ENCODE peak calls at places on chromosomes 7 and 10, in four cellular contexts. One of them, this sample, is unnamed.
A peak's percentile ranks its signal among the peaks of the same experiment; 100 is the strongest.

GRCh38 chr10:36556468-36556867 is 568.9 kb upstream of the ANKRD30A start:
- DNase-seq in endodermal cell: no peak
- DNase-seq in Caco-2: no peak
- DNase-seq in stomach: no peak
- DNase-seq in this sample: no peak

GRCh38 chr10:70693619-70694286 is 21.4 kb downstream of the ADAMTS14 start:
- DNase-seq in endodermal cell: no peak
- DNase-seq in Caco-2: no peak
- DNase-seq in stomach: no peak
- DNase-seq in this sample: no peak

GRCh38 chr7:112290065-112290464 is 83.6 kb downstream of the ZNF277 start:
- DNase-seq in endodermal cell: no peak
- DNase-seq in Caco-2: no peak
- DNase-seq in stomach: no peak
- DNase-seq in this sample: peak; percentile 55

GRCh38 chr7:113774182-113774807 is 144.5 kb downstream of the PPP1R3A start:
- DNase-seq in endodermal cell: no peak
- DNase-seq in Caco-2: no peak
- DNase-seq in stomach: no peak
- DNase-seq in this sample: peak; percentile 56

GRCh38 chr7:88072715-88073055 is 138.6 kb downstream of the ADAM22 start:
- DNase-seq in endodermal cell: no peak
- DNase-seq in Caco-2: no peak
- DNase-seq in stomach: no peak
- DNase-seq in this sample: no peak

GRCh38 chr10:70651661-70652060 is 20.6 kb upstream of the ADAMTS14 start:
- DNase-seq in endodermal cell: no peak
- DNase-seq in Caco-2: peak; percentile 46
- DNase-seq in stomach: no peak
- DNase-seq in this sample: no peak

GRCh38 chr7:100153713-100154519 is 4.6 kb downstream of the TRAPPC14 start:
- DNase-seq in endodermal cell: peak; percentile 50
- DNase-seq in Caco-2: no peak
- DNase-seq in stomach: no peak
- DNase-seq in this sample: no peak

GRCh38 chr7:44200699-44201461 is at the start of gene YKT6:
- DNase-seq in endodermal cell: peak; percentile 96
- DNase-seq in Caco-2: peak; percentile 97
- DNase-seq in stomach: peak; percentile 97
- DNase-seq in this sample: peak; percentile 79

GRCh38 chr7:49822862-49823261 is 49.4 kb downstream of the VWC2 start:
- DNase-seq in endodermal cell: no peak
- DNase-seq in Caco-2: no peak
- DNase-seq in stomach: no peak
- DNase-seq in this sample: no peak

GRCh38 chr7:8371742-8372141 is 61.7 kb upstream of the NXPH1 start:
- DNase-seq in endodermal cell: no peak
- DNase-seq in Caco-2: no peak
- DNase-seq in stomach: no peak
- DNase-seq in this sample: no peak

DNA sequence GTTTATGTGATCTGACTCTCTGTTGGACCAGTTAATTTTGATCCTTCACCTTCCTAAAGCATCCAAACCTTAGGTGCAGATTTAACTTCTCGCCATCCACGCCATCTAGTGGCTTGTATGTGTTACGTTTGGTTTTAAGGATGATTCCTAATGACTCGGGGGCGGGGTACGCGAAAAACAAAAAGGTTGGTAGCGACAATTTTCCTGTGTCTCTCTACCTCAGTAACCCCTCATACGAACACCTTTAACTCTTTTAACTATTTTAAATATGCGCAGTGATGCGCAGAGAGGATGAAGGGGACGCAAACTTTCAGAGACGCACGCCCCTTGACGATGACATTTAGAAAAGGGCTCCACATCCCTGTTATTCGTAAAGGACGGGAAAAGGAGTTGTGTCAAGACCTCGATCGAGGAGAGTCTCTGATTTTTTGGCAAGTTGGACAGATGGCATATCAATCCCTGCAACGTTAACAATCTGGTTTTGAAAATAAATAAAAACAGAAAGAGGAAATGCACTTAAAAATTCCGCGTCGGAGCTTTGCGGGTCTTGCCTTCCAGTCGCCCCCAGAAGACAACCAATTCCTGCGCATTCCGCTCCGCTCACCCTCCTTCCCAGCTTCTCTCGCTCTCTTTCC is 597 bp upstream of the KCND2 start:
- DNase-seq in endodermal cell: peak; percentile 74
- DNase-seq in Caco-2: peak; percentile 36
- DNase-seq in stomach: no peak
- DNase-seq in this sample: no peak
- H3K4me3 ChIP-seq in endodermal cell: peak overlapping the region; percentile 80
- H3K4me3 ChIP-seq in Caco-2: peak overlapping the region; percentile 14
- H3K4me3 ChIP-seq in stomach: peak overlapping the region; percentile 43
- H3K4me3 ChIP-seq in this sample: peak overlapping the region; percentile 76

DNA sequence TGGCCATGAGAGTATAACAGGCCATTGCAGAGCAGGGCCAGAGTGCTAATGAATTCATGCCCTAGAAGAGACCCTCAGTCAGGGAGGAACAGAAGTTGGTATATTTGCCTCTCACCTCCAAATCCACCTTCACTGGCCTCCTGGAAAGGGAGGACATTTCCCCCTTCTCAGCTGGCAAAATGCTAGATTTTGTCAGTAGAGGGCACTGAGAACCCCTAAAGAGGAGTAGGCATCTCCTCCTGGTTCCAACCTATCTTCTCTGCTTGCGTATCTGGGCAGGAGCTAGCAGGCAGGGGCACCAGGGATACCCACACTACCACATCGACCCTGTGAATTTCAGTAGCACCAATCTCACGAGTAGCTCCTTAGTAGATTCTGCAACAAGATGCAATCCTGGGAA is 79.8 kb upstream of the GHITM start:
- DNase-seq in endodermal cell: no peak
- DNase-seq in Caco-2: no peak
- DNase-seq in stomach: no peak
- DNase-seq in this sample: no peak
- TF ChIP-seq CTCF in endodermal cell: peak; percentile 55
- TF ChIP-seq CTCF in Caco-2: no peak
- TF ChIP-seq CTCF in stomach: no peak
- TF ChIP-seq CTCF in this sample: no peak

GRCh38 chr7:121875203-121875602 is 2.2 kb downstream of the PTPRZ1 start:
- DNase-seq in endodermal cell: no peak
- DNase-seq in Caco-2: no peak
- DNase-seq in stomach: no peak
- DNase-seq in this sample: no peak
- H3K4me3 ChIP-seq in endodermal cell: no peak overlapping the region
- H3K4me3 ChIP-seq in Caco-2: no peak overlapping the region
- H3K4me3 ChIP-seq in stomach: no peak overlapping the region
- H3K4me3 ChIP-seq in this sample: no peak overlapping the region

DNA sequence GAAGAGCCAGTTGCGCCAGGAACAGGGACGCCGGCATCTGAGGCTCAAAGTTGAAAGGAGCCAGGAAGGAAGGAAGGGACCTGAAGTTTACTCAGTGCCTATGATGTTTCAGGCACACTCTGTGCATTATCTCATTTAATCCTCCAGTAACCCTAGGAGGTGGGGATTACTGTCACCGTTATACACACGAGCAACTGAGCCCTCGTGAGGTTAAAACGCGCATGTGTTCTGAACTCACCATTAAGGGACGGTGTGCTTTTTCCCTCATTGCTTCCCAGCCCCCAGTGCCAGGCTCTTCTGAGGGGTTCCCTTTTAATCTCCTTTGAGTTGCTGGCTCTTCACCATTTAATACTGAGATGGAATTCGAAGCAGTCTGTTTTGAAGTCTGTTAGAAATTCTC is 102.1 kb downstream of the TAX1BP1 start:
- DNase-seq in endodermal cell: no peak
- DNase-seq in Caco-2: no peak
- DNase-seq in stomach: no peak
- DNase-seq in this sample: peak; percentile 66
- TF ChIP-seq CTCF in endodermal cell: peak; percentile 28
- TF ChIP-seq CTCF in Caco-2: no peak
- TF ChIP-seq CTCF in stomach: no peak
- TF ChIP-seq CTCF in this sample: peak; percentile 21